ENCODE peak calls at places on chromosomes 5 and 9, in eight cellular contexts. L, S, E, R, H, V, T and K are unnamed samples.

GRCh38 chr5:132226516-132227234 is 978 bp downstream of the P4HA2 start:
- DNase-seq in H (no peak), L (no peak), E (no peak), R (no peak), S (no peak), T (no peak), V (no peak), K (no peak)

GRCh38 chr9:70478963-70479641 is 64.6 kb upstream of the KLF9 start:
- DNase-seq in L (no peak), H (peak), V (no peak), S (no peak), T (no peak), E (no peak), R (no peak), K (no peak)

GRCh38 chr5:17440766-17441165 is 57.3 kb upstream of the TAF11L2 start:
- DNase-seq in E (no peak), T (no peak), R (no peak), S (no peak), V (no peak), L (no peak), H (no peak), K (no peak)

GRCh38 chr9:35882996-35883395 is 12.8 kb upstream of the OR13J1 start:
- DNase-seq in S (no peak), V (no peak), H (no peak), L (no peak), T (no peak), E (no peak), R (no peak), K (no peak)

GRCh38 chr5:148469446-148470062 is 85.8 kb downstream of the FBXO38 start:
- DNase-seq in H (peak), S (no peak), T (no peak), R (no peak), L (no peak), V (peak), E (no peak), K (no peak)

GRCh38 chr9:121975801-121976277 is 117.3 kb downstream of the TTLL11 start:
- DNase-seq in V (no peak), S (peak), R (peak), H (no peak), L (no peak), T (no peak), E (no peak), K (no peak)

GRCh38 chr5:150596826-150597225 is 43.6 kb upstream of the SYNPO start:
- DNase-seq in L (no peak), V (no peak), H (no peak), S (peak), R (no peak), T (no peak), E (no peak), K (no peak)

GRCh38 chr9:91197232-91198181 is 164.2 kb downstream of the AUH start:
- DNase-seq in L (no peak), H (peak), E (no peak), S (peak), T (no peak), R (peak), V (peak), K (no peak)

GRCh38 chr9:70257512-70257911 is 1.3 kb upstream of the SMC5 start:
- DNase-seq in L (no peak), R (no peak), T (no peak), E (no peak), S (no peak), V (no peak), H (no peak), K (no peak)

GRCh38 chr5:56625577-56625976 is 189.8 kb upstream of the MAP3K1 start:
- DNase-seq in T (no peak), E (no peak), H (peak), R (peak), S (no peak), V (peak), L (no peak), K (no peak)

GRCh38 chr5:139446956-139447779 is 7.8 kb upstream of the DNAJC18 start:
- DNase-seq in E (no peak), V (no peak), R (no peak), S (peak), H (no peak), L (no peak), T (no peak), K (no peak)

GRCh38 chr5:18305288-18305899 is 671.1 kb downstream of the TAF11L14 start:
- DNase-seq in E (peak), L (peak), T (peak), V (no peak), R (peak), H (no peak), S (peak), K (no peak)

GRCh38 chr5:109998717-109999116 is 309.0 kb downstream of the MAN2A1 start:
- DNase-seq in H (no peak), L (no peak), R (no peak), S (no peak), V (no peak), E (no peak), T (no peak), K (no peak)

GRCh38 chr9:132136151-132136892 is 25.5 kb upstream of the NTNG2 start:
- DNase-seq in T (no peak), R (no peak), L (no peak), H (no peak), V (no peak), S (no peak), E (no peak), K (no peak)

GRCh38 chr5:10034008-10034407 is 215.7 kb downstream of the ATPSCKMT start:
- DNase-seq in V (no peak), R (no peak), E (no peak), T (no peak), L (no peak), H (peak), S (no peak), K (no peak)

GRCh38 chr5:60842859-60843692 is 993 bp downstream of the ELOVL7 start:
- DNase-seq in V (no peak), T (no peak), S (no peak), R (peak), E (peak), L (peak), H (no peak), K (no peak)

GRCh38 chr5:41932770-41933169 is 7.7 kb downstream of the FBXO4 start:
- DNase-seq in T (no peak), L (no peak), H (no peak), R (no peak), E (no peak), V (no peak), S (no peak), K (no peak)

GRCh38 chr9:130770679-130771442 is 64.2 kb upstream of the ABL1 start:
- DNase-seq in R (peak), L (peak), H (no peak), V (peak), T (peak), S (peak), E (no peak), K (no peak)

GRCh38 chr5:171721469-171721868 is 64.1 kb upstream of the SMIM23 start:
- DNase-seq in L (no peak), E (no peak), T (no peak), S (peak), H (no peak), V (no peak), R (no peak), K (no peak)

GRCh38 chr5:16957305-16958165 is 21.4 kb upstream of the MYO10 start:
- DNase-seq in R (no peak), V (peak), L (no peak), E (no peak), H (peak), T (no peak), S (peak), K (no peak)